ENCODE peak calls at places on chromosomes 2 and 18, in nine cellular contexts. V is activated CD8-positive, alpha-beta memory T cell treated with anti-CD3 and anti-CD28 coated beads, Interleukin-2, amount 50 U/mL, for 4 hours; U is activated T-cell treated with anti-CD3 and anti-CD28 coated beads, Interleukin-2, amount 50 U/mL, for 1 hour; F is stimulated activated CD4-positive, alpha-beta T cell treated with anti-CD3 and anti-CD28 coated beads, TNF-alpha, amount 100 ng/mL, for 4 hours; S is tibial nerve; W is T-cell; B is posterior vena cava; N is T-helper 2 cell treated with Interferon-gamma antibody and Interleukin-4, amounts not matched to agents 5 μg/mL and 100 μg/mL, for 36 hours; G is germinal center. O is an unnamed sample.

GRCh38 chr2:144211826-144212225 is 308.1 kb downstream of the ZEB2 start:
- DNase-seq in N (no peak), V (no peak), U (no peak), B (no peak), S (no peak), W (no peak), F (no peak), G (no peak), O (no peak)

GRCh38 chr18:23958036-23958435 is 56.5 kb upstream of the TTC39C start:
- DNase-seq in F (no peak), N (no peak), U (no peak), W (no peak), B (peak; percentile 95), S (peak; percentile 45), G (no peak), V (no peak), O (no peak)

GRCh38 chr2:168432565-168433186 is 23.4 kb upstream of the CERS6 start:
- DNase-seq in U (no peak), F (no peak), N (peak; percentile 54), V (no peak), W (peak; percentile 58), B (no peak), S (no peak), G (no peak), O (peak; percentile 13)

GRCh38 chr2:201258666-201258999 is 1.7 kb upstream of the CASP8 start:
- DNase-seq in N (no peak), V (no peak), S (no peak), B (no peak), U (no peak), G (peak; percentile 49), W (no peak), F (no peak), O (no peak)

GRCh38 chr18:45227004-45227403 is 388.3 kb upstream of the SLC14A2 start:
- DNase-seq in V (no peak), U (no peak), W (no peak), B (no peak), F (no peak), G (no peak), N (no peak), S (no peak), O (no peak)

GRCh38 chr2:191959209-191959608 is 112.3 kb upstream of the CAVIN2 start:
- DNase-seq in V (no peak), W (no peak), S (no peak), F (no peak), N (no peak), G (no peak), U (no peak), B (no peak), O (no peak)

GRCh38 chr2:120868366-120868765 is 132.7 kb downstream of the GLI2 start:
- DNase-seq in V (no peak), B (peak; percentile 16), G (no peak), W (no peak), U (no peak), S (no peak), N (no peak), F (no peak), O (no peak)

GRCh38 chr2:72924353-72925240 is 7.3 kb downstream of the EMX1 start:
- DNase-seq in F (no peak), N (no peak), V (no peak), S (no peak), W (no peak), B (peak; percentile 58), G (peak; percentile 35), U (no peak), O (no peak)

GRCh38 chr18:63342206-63342605 is 22.6 kb upstream of the BCL2 start:
- DNase-seq in N (no peak), W (no peak), B (no peak), F (no peak), U (peak; percentile 44), S (no peak), V (peak; percentile 49), G (peak; percentile 43), O (peak; percentile 12)

GRCh38 chr2:208369091-208369490 is 37.5 kb upstream of the PTH2R start:
- DNase-seq in G (no peak), V (no peak), S (no peak), B (no peak), U (no peak), W (no peak), N (no peak), F (no peak), O (no peak)

GRCh38 chr2:159879061-159879604 is 81.1 kb upstream of the CD302 start:
- DNase-seq in W (no peak), S (no peak), B (no peak), V (no peak), G (peak; percentile 45), F (no peak), U (no peak), N (peak; percentile 41), O (no peak)

GRCh38 chr2:232488721-232489300 is 1.2 kb upstream of the ECEL1 start:
- DNase-seq in U (no peak), N (no peak), G (no peak), V (no peak), W (no peak), B (peak; percentile 71), S (no peak), F (no peak), O (no peak)

GRCh38 chr2:217573565-217573964 is 429.2 kb downstream of the TNS1 start:
- DNase-seq in G (no peak), S (no peak), V (no peak), B (no peak), W (no peak), U (no peak), N (no peak), F (no peak), O (no peak)

GRCh38 chr2:172109670-172110421 is 7.1 kb upstream of the DLX2 start:
- DNase-seq in G (no peak), U (no peak), W (no peak), B (no peak), S (no peak), N (no peak), V (no peak), F (no peak), O (no peak)

GRCh38 chr2:65913914-65914786 is 481.8 kb upstream of the SPRED2 start:
- DNase-seq in F (no peak), N (no peak), S (no peak), V (no peak), B (no peak), U (no peak), W (no peak), G (no peak), O (no peak)

GRCh38 chr18:13890962-13891361 is 24.4 kb downstream of the MC2R start:
- DNase-seq in G (no peak), F (no peak), S (no peak), B (no peak), W (no peak), U (no peak), V (no peak), N (no peak), O (no peak)

GRCh38 chr2:43082111-43082877 is 144.1 kb downstream of the ZFP36L2 start:
- DNase-seq in V (no peak), U (no peak), S (no peak), N (no peak), F (no peak), B (peak; percentile 64), W (no peak), G (no peak), O (no peak)

GRCh38 chr18:10316778-10317177 is 137.7 kb upstream of the APCDD1 start:
- DNase-seq in B (no peak), S (no peak), F (no peak), V (no peak), U (no peak), W (no peak), N (no peak), G (no peak), O (no peak)

GRCh38 chr2:151156431-151156830 is 105.2 kb downstream of the RBM43 start:
- DNase-seq in S (no peak), U (no peak), G (no peak), B (no peak), W (no peak), V (no peak), N (no peak), F (no peak), O (no peak)

GRCh38 chr2:45269149-45269793 is 260.0 kb upstream of the SIX2 start:
- DNase-seq in V (no peak), G (no peak), W (no peak), S (no peak), F (no peak), N (no peak), B (no peak), U (no peak), O (no peak)

GRCh38 chr2:113376935-113377445 is 60.5 kb upstream of the ZNG1B start:
- DNase-seq in B (no peak), F (no peak), V (no peak), S (no peak), G (peak; percentile 9), N (no peak), U (no peak), W (no peak), O (no peak)

GRCh38 chr18:23922939-23923338 is 91.6 kb upstream of the TTC39C start:
- DNase-seq in W (no peak), B (no peak), F (no peak), V (no peak), G (no peak), U (no peak), S (no peak), N (no peak), O (no peak)

O was measured in central memory CD4-positive, alpha-beta T cell.